ENCODE peak calls at places on chromosomes 5 and 9, in seven cellular contexts. O is T-helper 2 cell; L is AG08395; T is OCI-M1; I is activated naive CD8-positive, alpha-beta T cell treated with anti-CD3 and anti-CD28 coated beads, Interleukin-2, amount 50 U/mL, for 24 hours; F is prostate gland; U is fibroblast of the conjunctiva. E is an unnamed sample.

GRCh38 chr9:123353984-123354591 is 1.9 kb upstream of the CRB2 start:
- DNase-seq in T (peak), U (no peak), F (peak), L (peak), O (peak), I (peak), E (peak)

GRCh38 chr9:132412089-132412488 is 2.1 kb downstream of the CFAP77 start:
- DNase-seq in O (no peak), U (no peak), F (no peak), L (no peak), I (peak), T (peak), E (no peak)

GRCh38 chr5:168290902-168291280 is 554 bp upstream of the WWC1 start:
- DNase-seq in O (no peak), I (no peak), T (no peak), F (no peak), L (no peak), U (no peak), E (no peak)

GRCh38 chr5:31511305-31511704 is 20.6 kb downstream of the DROSHA start:
- DNase-seq in I (no peak), L (no peak), U (no peak), T (no peak), O (no peak), F (no peak), E (no peak)

GRCh38 chr5:18807256-18808193 is 1173.3 kb downstream of the TAF11L14 start:
- DNase-seq in U (no peak), L (no peak), O (no peak), I (no peak), F (no peak), T (no peak), E (no peak)

GRCh38 chr5:141422742-141423291 is 2.0 kb downstream of the PCDHGA11 start:
- DNase-seq in F (no peak), O (no peak), T (no peak), U (no peak), I (no peak), L (no peak), E (no peak)

GRCh38 chr5:7849531-7850240 is 1.2 kb downstream of the CFAP90 start:
- DNase-seq in T (no peak), L (no peak), F (peak), I (peak), U (no peak), O (no peak), E (no peak)

GRCh38 chr9:113547501-113547900 is 84.0 kb downstream of the RGS3 start:
- DNase-seq in U (no peak), I (no peak), T (no peak), F (no peak), O (no peak), L (no peak), E (no peak)

GRCh38 chr9:20518735-20519134 is 103.6 kb downstream of the MLLT3 start:
- DNase-seq in I (no peak), F (no peak), T (no peak), U (no peak), L (no peak), O (no peak), E (no peak)

GRCh38 chr5:111254613-111255012 is 30.4 kb downstream of the CAMK4 start:
- DNase-seq in U (peak), L (no peak), O (peak), T (no peak), I (peak), F (no peak), E (peak)

GRCh38 chr9:110283736-110284135 is 27.4 kb upstream of the TXN start:
- DNase-seq in I (no peak), U (no peak), F (no peak), L (no peak), O (no peak), T (no peak), E (no peak)

GRCh38 chr9:113520109-113520642 is 56.6 kb downstream of the RGS3 start:
- DNase-seq in L (no peak), T (no peak), F (no peak), I (peak), O (peak), U (no peak), E (peak)

GRCh38 chr5:73716284-73716808 is 90.3 kb downstream of the ARHGEF28 start:
- DNase-seq in U (no peak), L (no peak), I (no peak), T (no peak), F (no peak), O (no peak), E (no peak)

GRCh38 chr9:114451707-114452031 is 53.6 kb downstream of the WHRN start:
- DNase-seq in T (no peak), U (no peak), F (no peak), O (no peak), L (no peak), I (no peak), E (no peak)

GRCh38 chr5:177096162-177097015 is 9.7 kb downstream of the FGFR4 start:
- DNase-seq in F (no peak), I (no peak), L (no peak), U (no peak), O (no peak), T (no peak), E (no peak)

GRCh38 chr5:125700380-125700856 is 722.8 kb upstream of the GRAMD2B start:
- DNase-seq in O (no peak), I (no peak), F (no peak), U (no peak), T (peak), L (no peak), E (no peak)

GRCh38 chr9:133727876-133728441 is 10.2 kb downstream of the SARDH start:
- DNase-seq in U (no peak), T (no peak), O (no peak), I (no peak), F (no peak), L (no peak), E (no peak)

GRCh38 chr9:93212409-93212808 is 28.5 kb downstream of the WNK2 start:
- DNase-seq in I (no peak), F (no peak), T (no peak), O (no peak), U (no peak), L (no peak), E (no peak)

GRCh38 chr5:76372320-76373054 is 30.6 kb upstream of the IQGAP2 start:
- DNase-seq in F (no peak), L (peak), T (peak), O (no peak), I (no peak), U (peak), E (no peak)